ENCODE peak calls at places on chromosome 22, in six cellular contexts. One of them, this sample, is unnamed. For H3F3A and H3K4me1, the result is how much of the 10 kb centered on the place peaks cover.

GRCh38 chr22:31230871-31231621 is 18.9 kb downstream of the LIMK2 start:
- DNase-seq in PC-3: peak
- DNase-seq in GM23338: peak
- DNase-seq in GM23248: peak
- DNase-seq in MM.1S: peak
- DNase-seq in PC-9: peak
- DNase-seq in this sample: peak

GRCh38 chr22:20937031-20937793 is 20.0 kb downstream of the CRKL start:
- DNase-seq in PC-3: no peak
- DNase-seq in GM23338: no peak
- DNase-seq in GM23248: no peak
- DNase-seq in MM.1S: no peak
- DNase-seq in PC-9: no peak
- DNase-seq in this sample: no peak

GRCh38 chr22:19886605-19887250 is 32.1 kb upstream of the GNB1L start:
- DNase-seq in PC-3: no peak
- DNase-seq in GM23338: no peak
- DNase-seq in GM23248: peak
- DNase-seq in MM.1S: no peak
- DNase-seq in PC-9: peak
- DNase-seq in this sample: no peak

GRCh38 chr22:27113211-27114030 is 456.0 kb downstream of the MIAT start:
- DNase-seq in PC-3: peak
- DNase-seq in GM23338: no peak
- DNase-seq in GM23248: peak
- DNase-seq in MM.1S: no peak
- DNase-seq in PC-9: peak
- DNase-seq in this sample: no peak

GRCh38 chr22:19593991-19594569 is 69.9 kb upstream of the CLDN5 start:
- DNase-seq in PC-3: no peak
- DNase-seq in GM23338: no peak
- DNase-seq in GM23248: no peak
- DNase-seq in MM.1S: no peak
- DNase-seq in PC-9: no peak
- DNase-seq in this sample: no peak

GRCh38 chr22:31945971-31946680 is 1.8 kb downstream of the YWHAH start:
- DNase-seq in PC-3: no peak
- DNase-seq in GM23338: no peak
- DNase-seq in GM23248: peak
- DNase-seq in MM.1S: no peak
- DNase-seq in PC-9: no peak
- DNase-seq in this sample: peak

GRCh38 chr22:46815559-46815895 is 53.1 kb downstream of the TBC1D22A start:
- DNase-seq in PC-3: no peak
- DNase-seq in GM23338: no peak
- DNase-seq in GM23248: no peak
- DNase-seq in MM.1S: no peak
- DNase-seq in PC-9: no peak
- DNase-seq in this sample: no peak

GRCh38 chr22:46584081-46584903 is 35.9 kb upstream of the GRAMD4 start:
- DNase-seq in PC-3: no peak
- DNase-seq in GM23338: no peak
- DNase-seq in GM23248: no peak
- DNase-seq in MM.1S: no peak
- DNase-seq in PC-9: no peak
- DNase-seq in this sample: peak

GRCh38 chr22:20244744-20245576 is 23.2 kb downstream of the RTN4R start:
- DNase-seq in PC-3: no peak
- DNase-seq in GM23338: no peak
- DNase-seq in GM23248: no peak
- DNase-seq in MM.1S: no peak
- DNase-seq in PC-9: no peak
- DNase-seq in this sample: peak

GRCh38 chr22:50010676-50011446 is 1.7 kb downstream of the IL17REL start:
- DNase-seq in PC-3: no peak
- DNase-seq in GM23338: no peak
- DNase-seq in GM23248: no peak
- DNase-seq in MM.1S: no peak
- DNase-seq in PC-9: no peak
- DNase-seq in this sample: no peak
- TF ChIP-seq EZH2 in PC-3: no peak
- TF ChIP-seq EZH2 in GM23338: peak
- TF ChIP-seq EZH2 in GM23248: no peak
- TF ChIP-seq EZH2 in MM.1S: peak
- TF ChIP-seq EZH2 in PC-9: no peak
- TF ChIP-seq EZH2 in this sample: peak

GRCh38 chr22:37674951-37675929 is at the start of gene LGALS1:
- DNase-seq in PC-3: peak
- DNase-seq in GM23338: peak
- DNase-seq in GM23248: peak
- DNase-seq in MM.1S: peak
- DNase-seq in PC-9: peak
- DNase-seq in this sample: peak

GRCh38 chr22:37678372-37678771 is 2.9 kb downstream of the LGALS1 start:
- DNase-seq in PC-3: no peak
- DNase-seq in GM23338: no peak
- DNase-seq in GM23248: no peak
- DNase-seq in MM.1S: no peak
- DNase-seq in PC-9: no peak
- DNase-seq in this sample: no peak

GRCh38 chr22:37675930-37676571 is 615 bp downstream of the LGALS1 start:
- DNase-seq in PC-3: peak
- DNase-seq in GM23338: peak
- DNase-seq in GM23248: peak
- DNase-seq in MM.1S: no peak
- DNase-seq in PC-9: peak
- DNase-seq in this sample: no peak

GRCh38 chr22:37674248-37674647 is 1.2 kb upstream of the LGALS1 start:
- DNase-seq in PC-3: no peak
- DNase-seq in GM23338: no peak
- DNase-seq in GM23248: no peak
- DNase-seq in MM.1S: no peak
- DNase-seq in PC-9: no peak
- DNase-seq in this sample: no peak

GRCh38 chr22:37676691-37677627 is 1.5 kb downstream of the LGALS1 start:
- DNase-seq in PC-3: peak
- DNase-seq in GM23338: peak
- DNase-seq in GM23248: peak
- DNase-seq in MM.1S: peak
- DNase-seq in PC-9: peak
- DNase-seq in this sample: peak
- H3F3A ChIP-seq in PC-3: under half
- H3F3A ChIP-seq in GM23338: under half
- H3F3A ChIP-seq in GM23248: under half
- H3F3A ChIP-seq in MM.1S: under half
- H3F3A ChIP-seq in PC-9: under half
- H3F3A ChIP-seq in this sample: under half

DNA sequence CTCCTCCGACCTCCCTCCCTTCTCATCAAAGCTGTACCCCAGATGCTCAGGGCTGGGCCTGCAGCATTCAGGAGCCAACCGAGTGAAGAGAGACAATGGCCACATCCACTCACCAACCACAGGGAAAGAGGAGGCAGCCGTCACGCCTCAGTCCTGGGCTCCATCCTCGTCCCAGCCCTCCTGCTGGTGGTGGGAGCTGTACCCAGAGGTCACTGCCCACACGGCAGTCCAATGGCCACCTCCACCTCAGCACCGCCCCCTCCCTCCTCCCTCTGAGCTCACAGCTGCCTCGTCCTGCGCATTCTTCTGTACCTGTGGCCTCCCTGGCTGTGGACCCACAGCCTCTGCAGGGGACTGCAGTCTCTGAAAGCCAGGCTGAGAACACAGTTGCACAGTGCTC is 53.0 kb downstream of the PHF21B start:
- DNase-seq in PC-3: no peak
- DNase-seq in GM23338: peak
- DNase-seq in GM23248: no peak
- DNase-seq in MM.1S: no peak
- DNase-seq in PC-9: no peak
- DNase-seq in this sample: peak
- H3K4me1 ChIP-seq in PC-3: under half
- H3K4me1 ChIP-seq in GM23338: half or more
- H3K4me1 ChIP-seq in GM23248: under half
- H3K4me1 ChIP-seq in MM.1S: under half
- H3K4me1 ChIP-seq in PC-9: under half
- H3K4me1 ChIP-seq in this sample: under half

GRCh38 chr22:50014053-50014501 is 1.5 kb upstream of the IL17REL start:
- DNase-seq in PC-3: no peak
- DNase-seq in GM23338: no peak
- DNase-seq in GM23248: no peak
- DNase-seq in MM.1S: no peak
- DNase-seq in PC-9: no peak
- DNase-seq in this sample: no peak

GRCh38 chr22:50015451-50016307 is 3.1 kb upstream of the IL17REL start:
- DNase-seq in PC-3: no peak
- DNase-seq in GM23338: no peak
- DNase-seq in GM23248: no peak
- DNase-seq in MM.1S: no peak
- DNase-seq in PC-9: no peak
- DNase-seq in this sample: peak

GRCh38 chr22:50016308-50016987 is 3.9 kb upstream of the IL17REL start:
- DNase-seq in PC-3: no peak
- DNase-seq in GM23338: no peak
- DNase-seq in GM23248: no peak
- DNase-seq in MM.1S: no peak
- DNase-seq in PC-9: no peak
- DNase-seq in this sample: peak

GRCh38 chr22:50016988-50017700 is 4.6 kb upstream of the IL17REL start:
- DNase-seq in PC-3: no peak
- DNase-seq in GM23338: no peak
- DNase-seq in GM23248: no peak
- DNase-seq in MM.1S: no peak
- DNase-seq in PC-9: no peak
- DNase-seq in this sample: peak

GRCh38 chr22:50014655-50015401 is 2.3 kb upstream of the IL17REL start:
- DNase-seq in PC-3: no peak
- DNase-seq in GM23338: peak
- DNase-seq in GM23248: no peak
- DNase-seq in MM.1S: no peak
- DNase-seq in PC-9: no peak
- DNase-seq in this sample: peak
- TF ChIP-seq EZH2 in PC-3: no peak
- TF ChIP-seq EZH2 in GM23338: peak
- TF ChIP-seq EZH2 in GM23248: peak
- TF ChIP-seq EZH2 in MM.1S: no peak
- TF ChIP-seq EZH2 in PC-9: no peak
- TF ChIP-seq EZH2 in this sample: peak

DNA sequence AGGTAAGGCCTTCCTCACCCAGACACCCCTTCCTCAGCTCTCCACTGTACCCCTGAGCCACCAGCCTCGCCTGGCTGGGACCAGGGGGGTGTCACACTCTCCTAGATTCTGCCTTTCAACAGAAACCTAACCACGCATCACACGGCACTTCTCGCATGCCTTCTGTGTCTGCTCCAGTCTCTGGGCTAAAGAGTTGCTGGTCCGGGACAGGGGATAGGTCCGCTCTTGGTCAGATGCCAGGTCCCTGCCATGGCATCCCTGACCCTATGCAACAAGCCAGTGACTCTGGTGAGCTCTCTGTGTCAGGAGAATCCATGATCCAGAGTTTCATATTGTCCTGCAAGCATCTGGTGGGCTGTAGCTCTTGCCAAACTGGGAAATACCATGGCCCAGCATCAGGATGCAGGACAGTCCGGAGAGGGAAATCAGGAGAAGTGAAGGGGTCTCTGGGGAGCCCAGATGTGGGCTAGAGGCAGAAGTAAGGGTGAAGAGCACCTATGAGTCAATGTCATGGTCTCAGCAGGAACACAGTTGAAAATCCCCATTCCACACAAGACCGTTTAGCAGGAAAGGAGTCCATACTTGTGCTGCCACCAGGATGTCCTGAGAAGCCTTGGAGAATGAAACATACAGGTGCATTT is 14.1 kb downstream of the IGLL5 start:
- DNase-seq in PC-3: no peak
- DNase-seq in GM23338: no peak
- DNase-seq in GM23248: no peak
- DNase-seq in MM.1S: no peak
- DNase-seq in PC-9: no peak
- DNase-seq in this sample: no peak
- H3F3A ChIP-seq in PC-3: under half
- H3F3A ChIP-seq in GM23338: under half
- H3F3A ChIP-seq in GM23248: under half
- H3F3A ChIP-seq in MM.1S: under half
- H3F3A ChIP-seq in PC-9: under half
- H3F3A ChIP-seq in this sample: under half

GRCh38 chr22:22230438-22230837 is 14.1 kb upstream of the VPREB1 start:
- DNase-seq in PC-3: no peak
- DNase-seq in GM23338: no peak
- DNase-seq in GM23248: no peak
- DNase-seq in MM.1S: no peak
- DNase-seq in PC-9: no peak
- DNase-seq in this sample: no peak

GRCh38 chr22:22229683-22230420 is 14.7 kb upstream of the VPREB1 start:
- DNase-seq in PC-3: no peak
- DNase-seq in GM23338: no peak
- DNase-seq in GM23248: no peak
- DNase-seq in MM.1S: no peak
- DNase-seq in PC-9: no peak
- DNase-seq in this sample: no peak

GRCh38 chr22:22226448-22227187 is 18.0 kb upstream of the VPREB1 start:
- DNase-seq in PC-3: no peak
- DNase-seq in GM23338: no peak
- DNase-seq in GM23248: no peak
- DNase-seq in MM.1S: no peak
- DNase-seq in PC-9: no peak
- DNase-seq in this sample: no peak

GRCh38 chr22:22228421-22228820 is 16.2 kb upstream of the VPREB1 start:
- DNase-seq in PC-3: no peak
- DNase-seq in GM23338: no peak
- DNase-seq in GM23248: no peak
- DNase-seq in MM.1S: no peak
- DNase-seq in PC-9: no peak
- DNase-seq in this sample: no peak

DNA sequence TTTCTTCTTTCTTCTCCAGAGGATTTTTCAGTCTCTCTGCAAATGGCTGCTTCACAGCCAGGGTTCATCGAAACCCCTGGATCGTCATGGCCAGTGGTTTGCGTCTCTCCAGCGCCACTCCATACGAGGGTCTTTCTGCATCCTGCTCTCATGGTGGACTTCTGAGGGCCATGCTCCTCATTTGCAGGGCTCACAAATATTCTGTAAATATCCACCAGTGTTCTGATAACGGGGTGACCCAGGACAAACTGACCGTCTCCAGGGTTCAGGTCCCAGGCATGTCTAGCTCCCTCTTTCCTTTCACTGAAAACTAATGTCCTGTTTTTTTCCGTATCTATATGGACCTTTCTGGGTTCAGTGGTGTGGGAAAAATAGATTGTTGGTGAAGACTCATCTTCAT is 15.7 kb upstream of the VPREB1 start:
- DNase-seq in PC-3: no peak
- DNase-seq in GM23338: no peak
- DNase-seq in GM23248: no peak
- DNase-seq in MM.1S: no peak
- DNase-seq in PC-9: no peak
- DNase-seq in this sample: no peak
- H3K4me1 ChIP-seq in PC-3: under half
- H3K4me1 ChIP-seq in GM23338: under half
- H3K4me1 ChIP-seq in GM23248: under half
- H3K4me1 ChIP-seq in MM.1S: under half
- H3K4me1 ChIP-seq in PC-9: under half
- H3K4me1 ChIP-seq in this sample: under half

This sample was measured in neural progenitor cell.